ENCODE peak calls at places on chromosomes 3 and 15, in four cellular contexts. D is suprapubic skin, V is uterus, Q is kidney epithelial cell. P is an unnamed sample.

GRCh38 chr3:57981483-57982087 is 26.6 kb upstream of the FLNB start:
- DNase-seq in V (no peak), D (no peak), Q (no peak), P (no peak)

GRCh38 chr15:39156636-39157255 is 424.1 kb upstream of the THBS1 start:
- DNase-seq in V (no peak), Q (no peak), D (no peak), P (no peak)

GRCh38 chr15:67521770-67522568 is 1.0 kb downstream of the C15orf61 start:
- DNase-seq in D (no peak), Q (no peak), V (no peak), P (no peak)

GRCh38 chr15:59105839-59106238 is 893 bp downstream of the CCNB2 start:
- DNase-seq in V (no peak), Q (no peak), D (no peak), P (no peak)

GRCh38 chr3:50625879-50626182 is 8.9 kb downstream of the MAPKAPK3 start:
- DNase-seq in Q (no peak), V (no peak), D (no peak), P (no peak)

GRCh38 chr15:22918056-22918455 is 62.1 kb downstream of the CYFIP1 start:
- DNase-seq in Q (no peak), V (no peak), D (no peak), P (no peak)

GRCh38 chr3:70556056-70556455 is 243.6 kb upstream of the MDFIC2 start:
- DNase-seq in D (no peak), V (no peak), Q (no peak), P (no peak)

GRCh38 chr3:45180051-45180450 is 33.9 kb upstream of the CDCP1 start:
- DNase-seq in V (no peak), Q (peak), D (no peak), P (no peak)

GRCh38 chr15:61169275-61169903 is 59.7 kb downstream of the RORA start:
- DNase-seq in V (no peak), D (no peak), Q (no peak), P (no peak)

GRCh38 chr15:92277776-92278175 is 115.9 kb upstream of the ST8SIA2 start:
- DNase-seq in Q (no peak), V (no peak), D (no peak), P (peak)

GRCh38 chr15:34154725-34155204 is 52.9 kb downstream of the PGBD4 start:
- DNase-seq in V (no peak), D (no peak), Q (no peak), P (no peak)

GRCh38 chr3:169256791-169257522 is 406.6 kb downstream of the MECOM start:
- DNase-seq in V (no peak), D (no peak), Q (no peak), P (no peak)

GRCh38 chr3:34212671-34213070 is 414.2 kb downstream of the PDCD6IP start:
- DNase-seq in D (no peak), V (no peak), Q (no peak), P (no peak)

GRCh38 chr15:99614749-99615288 is 49.0 kb downstream of the MEF2A start:
- DNase-seq in Q (no peak), D (no peak), V (no peak), P (peak)

GRCh38 chr15:73002509-73002908 is 49.8 kb upstream of the NEO1 start:
- DNase-seq in Q (no peak), D (no peak), V (no peak), P (no peak)

GRCh38 chr15:90749754-90750153 is 32.6 kb downstream of the BLM start:
- DNase-seq in V (no peak), Q (no peak), D (no peak), P (no peak)

GRCh38 chr3:148957586-148957985 is 33.8 kb upstream of the GYG1 start:
- DNase-seq in D (no peak), V (no peak), Q (no peak), P (peak)

GRCh38 chr3:61682671-61683408 is 121.5 kb downstream of the PTPRG start:
- DNase-seq in D (no peak), V (no peak), Q (no peak), P (no peak)

GRCh38 chr3:144737281-144737680 is 765.7 kb downstream of the DIPK2A start:
- DNase-seq in V (no peak), Q (no peak), D (no peak), P (no peak)

GRCh38 chr3:143120716-143121239 is 1.2 kb downstream of the CHST2 start:
- DNase-seq in V (no peak), Q (no peak), D (no peak), P (no peak)

GRCh38 chr15:57923750-57924149 is 141.8 kb downstream of the ALDH1A2 start:
- DNase-seq in Q (no peak), D (no peak), V (peak), P (no peak)

GRCh38 chr3:123305192-123305591 is 103.4 kb downstream of the SEC22A start:
- DNase-seq in D (no peak), Q (no peak), V (no peak), P (no peak)

GRCh38 chr3:149342413-149343340 is 9.2 kb upstream of the TM4SF18 start:
- DNase-seq in V (no peak), Q (peak), D (no peak), P (no peak)

GRCh38 chr3:45042162-45042561 is 16.1 kb downstream of the CLEC3B start:
- DNase-seq in D (no peak), Q (no peak), V (no peak), P (no peak)

GRCh38 chr3:185585523-185585861 is 603 bp upstream of the SENP2 start:
- DNase-seq in V (no peak), D (no peak), Q (no peak), P (no peak)

GRCh38 chr3:98921957-98922356 is 20.5 kb upstream of the DCBLD2 start:
- DNase-seq in D (no peak), V (no peak), Q (no peak), P (no peak)

GRCh38 chr15:33104276-33104675 is 90.2 kb downstream of the FMN1 start:
- DNase-seq in D (no peak), Q (peak), V (no peak), P (no peak)

GRCh38 chr15:40501487-40501886 is 30.7 kb downstream of the CHST14 start:
- DNase-seq in Q (no peak), D (no peak), V (no peak), P (no peak)

GRCh38 chr3:30302027-30302426 is 304.4 kb upstream of the TGFBR2 start:
- DNase-seq in V (no peak), Q (no peak), D (no peak), P (no peak)

GRCh38 chr15:70474367-70474681 is 289.0 kb downstream of the UACA start:
- DNase-seq in Q (no peak), D (no peak), V (peak), P (no peak)
- H3K4me3 ChIP-seq in Q (no peak), D (peak), V (no peak), P (no peak)

DNA sequence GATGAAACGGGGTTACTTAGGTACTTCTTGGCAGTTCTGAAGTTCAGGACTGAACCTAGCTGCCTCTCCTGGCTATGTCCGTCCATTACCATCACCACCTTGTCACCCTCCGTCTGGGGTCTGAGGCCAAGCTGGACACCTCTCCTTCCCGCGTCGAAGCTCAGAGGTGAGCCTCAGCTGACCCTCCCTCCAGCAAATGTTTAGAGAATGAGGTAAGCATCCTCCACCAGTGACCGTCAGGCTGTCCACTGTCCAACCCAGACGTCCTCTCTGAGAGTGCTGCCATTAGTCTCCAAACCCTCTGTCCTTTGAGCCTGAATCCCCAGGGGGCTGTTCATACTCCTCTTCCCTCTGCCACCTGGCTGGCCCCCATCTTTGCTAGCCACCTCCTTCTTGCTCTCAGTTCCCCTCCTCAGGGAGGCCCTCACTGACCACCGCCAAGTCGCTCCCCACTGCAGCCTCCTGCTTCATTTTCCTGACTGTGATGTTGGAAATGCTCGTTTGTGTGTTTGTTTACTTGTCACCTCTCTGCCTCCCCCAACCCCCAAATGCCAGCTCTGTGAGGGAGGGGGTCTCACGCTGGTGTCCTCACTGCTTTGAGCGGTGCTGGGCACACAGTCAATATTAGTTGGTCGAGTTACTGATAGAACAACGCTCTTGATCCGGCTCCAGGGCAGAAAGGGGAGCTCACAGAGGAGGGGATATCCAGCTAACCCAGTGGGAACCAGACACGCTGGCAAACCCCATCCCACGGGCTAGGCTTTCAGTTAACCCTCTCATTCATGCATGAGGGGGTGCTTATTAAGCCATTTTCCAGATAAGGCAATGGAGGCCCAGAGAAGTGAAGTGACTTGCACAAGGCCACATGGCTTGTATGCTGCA is 64.9 kb downstream of the IQSEC1 start:
- DNase-seq in Q (no peak), D (peak), V (no peak), P (no peak)
- H3K4me3 ChIP-seq in Q (no peak), D (no peak), V (no peak), P (no peak)

GRCh38 chr3:22372292-22372949 is 621.4 kb upstream of the ZNF385D start:
- DNase-seq in D (peak), V (no peak), Q (no peak), P (no peak)

GRCh38 chr3:22371036-22371435 is 620.0 kb upstream of the ZNF385D start:
- DNase-seq in D (no peak), V (no peak), Q (no peak), P (no peak)

GRCh38 chr3:22373182-22373581 is 622.2 kb upstream of the ZNF385D start:
- DNase-seq in D (no peak), V (no peak), Q (no peak), P (no peak)

GRCh38 chr3:22373827-22374226 is 622.8 kb upstream of the ZNF385D start:
- DNase-seq in Q (no peak), V (no peak), D (no peak), P (no peak)

DNA sequence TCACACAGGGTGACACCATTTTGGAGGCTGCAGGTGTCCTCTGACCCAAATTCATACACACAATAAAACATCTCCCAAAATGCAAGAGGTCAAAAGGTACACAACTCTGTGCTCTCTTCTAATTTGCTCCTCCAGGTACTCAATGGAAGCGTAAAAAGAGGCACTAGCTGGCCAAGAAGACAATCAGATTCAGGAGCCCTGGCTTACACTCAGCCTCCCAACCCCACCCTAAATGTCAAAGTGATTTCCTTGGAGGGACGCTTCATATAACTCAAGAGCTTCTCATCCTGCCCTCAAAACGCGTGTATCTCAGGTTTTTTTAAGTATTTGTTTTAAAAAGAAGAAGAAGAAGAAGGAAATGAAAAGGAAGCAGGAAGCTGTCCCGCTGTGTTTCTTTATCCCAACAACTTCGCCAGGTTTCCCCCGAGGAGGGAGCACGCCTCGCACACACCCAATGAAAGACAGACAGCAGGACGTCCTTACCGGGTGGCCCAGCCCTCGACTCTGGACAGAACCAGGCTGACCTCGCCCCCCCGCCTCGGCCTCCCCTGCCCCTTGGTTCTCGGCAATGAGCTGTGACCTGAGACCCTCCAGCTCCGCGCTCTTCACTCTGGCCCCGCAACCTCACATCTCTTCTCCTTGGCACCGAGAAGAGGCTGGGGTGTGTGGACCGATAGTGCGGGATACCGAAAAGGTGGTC is 620.7 kb upstream of the ZNF385D start:
- DNase-seq in D (peak), Q (no peak), V (no peak), P (no peak)
- H3K4me3 ChIP-seq in D (peak), Q (peak), V (no peak), P (no peak)

DNA sequence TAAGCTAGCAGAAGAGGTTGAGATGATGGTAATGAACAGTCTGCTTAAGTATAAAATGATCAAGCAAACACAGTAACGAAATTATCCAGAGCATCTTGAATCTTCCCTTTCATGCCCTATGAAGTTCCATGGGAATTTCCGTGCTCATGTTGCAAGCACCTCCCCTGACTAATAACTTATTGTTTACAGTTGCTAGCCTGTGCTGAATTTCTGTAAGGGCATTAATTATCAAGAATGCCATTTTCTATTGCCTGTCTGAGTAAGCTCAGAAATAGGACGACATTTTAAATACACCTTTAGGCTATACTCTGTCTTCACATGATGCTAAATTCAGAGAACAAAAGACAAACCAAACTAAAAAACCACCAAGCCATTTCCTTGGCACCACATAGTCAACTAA is 257.5 kb upstream of the LRTM1 start:
- DNase-seq in V (no peak), Q (no peak), D (no peak), P (no peak)
- H3K4me3 ChIP-seq in V (no peak), Q (no peak), D (no peak), P (no peak)

DNA sequence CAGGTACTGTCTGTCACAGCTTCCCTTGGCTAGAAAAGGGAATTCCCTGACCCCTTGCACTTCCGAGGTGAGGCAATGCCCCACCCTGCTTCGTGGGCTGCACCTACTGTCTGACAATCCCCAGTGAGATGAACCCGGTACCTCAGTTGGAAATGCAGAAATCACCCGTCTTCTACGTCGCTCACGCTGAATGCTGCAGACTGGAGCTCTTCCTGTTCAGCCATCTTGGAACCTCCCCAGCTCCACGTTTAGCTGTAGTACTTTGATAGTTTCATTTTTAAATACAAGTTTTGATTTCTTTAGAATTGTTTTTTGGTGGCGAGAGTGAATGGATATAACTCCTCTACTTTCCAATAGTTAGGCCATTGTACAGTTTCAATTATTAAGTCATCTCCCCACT is 17.8 kb upstream of the HDGFL3 start:
- DNase-seq in V (no peak), Q (no peak), D (no peak), P (no peak)
- H3K4me3 ChIP-seq in V (no peak), Q (no peak), D (no peak), P (no peak)

DNA sequence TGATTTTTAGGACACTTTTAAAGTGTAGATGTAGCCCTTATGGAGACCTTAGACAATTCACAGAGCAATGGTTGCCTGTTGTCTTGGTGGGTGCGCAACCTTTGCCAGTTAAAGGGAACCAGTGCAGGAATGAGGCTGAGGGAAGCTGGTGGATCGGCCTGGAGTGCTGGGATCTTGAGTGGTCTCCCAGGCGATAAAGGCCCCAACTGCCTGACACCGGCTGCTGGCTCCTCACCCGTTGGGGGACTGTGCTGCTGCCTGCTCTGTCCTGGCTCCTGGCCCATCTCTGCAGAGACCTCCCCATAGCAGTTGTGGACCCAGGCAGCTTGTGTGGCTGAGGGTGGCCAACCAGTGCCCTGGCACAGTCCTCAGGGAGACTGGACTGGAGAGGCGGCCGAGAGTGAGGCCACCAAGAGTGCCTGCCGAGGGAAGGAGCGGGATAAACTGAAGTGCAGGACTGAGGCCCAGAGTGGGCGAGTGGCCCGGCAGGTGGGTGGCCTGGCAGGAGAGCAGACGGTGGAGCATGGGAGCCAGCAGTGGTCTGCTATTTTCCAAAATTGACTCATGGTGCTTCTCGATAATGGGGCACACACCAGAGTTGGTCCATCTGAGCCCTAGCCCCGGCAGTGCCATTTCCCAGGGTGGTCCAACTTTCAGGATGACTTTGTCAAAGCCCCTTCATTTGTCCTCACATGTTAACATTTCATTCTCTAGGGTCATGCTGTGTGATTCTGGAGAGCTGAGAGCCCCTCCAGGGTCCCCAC is 2.1 kb downstream of the ALDH1A3 start:
- DNase-seq in V (no peak), D (peak), Q (no peak), P (no peak)
- H3K4me3 ChIP-seq in V (no peak), D (no peak), Q (no peak), P (no peak)

DNA sequence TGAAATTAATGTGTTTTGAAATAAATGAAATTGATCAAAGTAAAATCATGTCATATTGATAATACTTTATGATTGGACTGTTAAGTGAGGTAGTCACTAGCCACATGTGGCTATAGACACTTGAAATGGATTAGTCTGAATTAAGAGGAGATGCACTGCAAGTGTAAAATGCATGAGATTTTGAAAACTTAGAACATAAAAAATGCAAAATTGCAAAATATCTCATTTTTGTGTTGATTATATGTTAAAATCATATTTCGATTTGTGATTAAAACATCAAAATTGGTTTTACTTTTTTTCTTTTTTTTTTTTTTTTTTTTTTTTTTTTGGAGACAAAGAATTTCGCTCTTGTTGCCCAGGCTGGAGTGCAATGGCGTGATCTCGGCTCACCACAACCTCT is 23.2 kb downstream of the CAPN7 start:
- DNase-seq in Q (no peak), V (no peak), D (no peak), P (no peak)
- H3K4me3 ChIP-seq in Q (no peak), V (no peak), D (no peak), P (no peak)

GRCh38 chr15:94584833-94585244 is 353.5 kb downstream of the MCTP2 start:
- DNase-seq in D (no peak), Q (peak), V (peak), P (peak)

GRCh38 chr15:94580186-94580585 is 348.8 kb downstream of the MCTP2 start:
- DNase-seq in Q (no peak), D (no peak), V (no peak), P (no peak)

GRCh38 chr15:94587071-94587470 is 355.7 kb downstream of the MCTP2 start:
- DNase-seq in Q (no peak), V (no peak), D (no peak), P (no peak)

GRCh38 chr15:94582368-94582767 is 351.0 kb downstream of the MCTP2 start:
- DNase-seq in Q (no peak), D (no peak), V (peak), P (no peak)

DNA sequence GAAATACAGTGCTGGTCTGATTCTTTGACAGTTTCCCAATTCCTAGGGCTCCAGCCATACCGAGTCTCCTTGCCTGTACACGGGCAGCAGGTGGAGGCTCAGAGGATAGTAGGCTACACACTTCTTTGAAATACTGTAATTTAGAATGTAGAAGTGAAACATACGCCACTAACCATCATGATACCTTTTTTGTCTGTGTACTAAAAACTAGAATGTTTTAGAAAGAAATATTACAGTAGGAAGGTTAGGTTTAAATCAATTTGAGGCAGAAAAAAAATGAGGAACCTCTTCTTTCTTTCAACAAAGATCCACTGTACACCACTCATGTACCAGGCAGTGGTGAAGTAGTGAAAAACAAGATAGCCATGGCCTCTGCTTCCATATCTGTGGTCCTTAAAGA is 354.7 kb downstream of the MCTP2 start:
- DNase-seq in Q (no peak), V (no peak), D (no peak), P (no peak)
- H3K4me3 ChIP-seq in Q (no peak), V (no peak), D (no peak), P (no peak)

P was measured in HL-60.